ENCODE peak calls at places on chromosomes 3 and 15, in six cellular contexts. L is pancreas, B is body of pancreas, Q is HCT116, C is lower lobe of right lung, G is GM12878. W is an unnamed sample. For H3K36me3, the result is how much of the 10 kb centered on the place peaks cover.

GRCh38 chr3:63328386-63328785 is 50.3 kb downstream of the SYNPR start:
- ATAC-seq in L (no peak), B (no peak), Q (no peak), C (no peak), G (no peak), W (no peak)

GRCh38 chr15:45855210-45855906 is 220.5 kb downstream of the SQOR start:
- ATAC-seq in L (peak), B (peak), Q (no peak), C (peak), G (no peak), W (no peak)

GRCh38 chr3:159163656-159164055 is 361.8 kb downstream of the MFSD1 start:
- ATAC-seq in L (no peak), B (no peak), Q (peak), C (no peak), G (no peak), W (no peak)

GRCh38 chr3:151226088-151226563 is 23.1 kb upstream of the GPR171 start:
- ATAC-seq in L (no peak), B (no peak), Q (no peak), C (no peak), G (no peak), W (no peak)

GRCh38 chr3:32428092-32429068 is 36.7 kb downstream of the CMTM7 start:
- ATAC-seq in L (peak), B (no peak), Q (no peak), C (peak), G (peak), W (no peak)

GRCh38 chr15:73317651-73318462 is 50.9 kb downstream of the HCN4 start:
- ATAC-seq in L (no peak), B (no peak), Q (no peak), C (no peak), G (peak), W (no peak)

GRCh38 chr15:29470794-29471193 is 201.2 kb upstream of the NSMCE3 start:
- ATAC-seq in L (peak), B (peak), Q (no peak), C (peak), G (no peak), W (no peak)

GRCh38 chr15:69743091-69743490 is 290.5 kb downstream of the RPLP1 start:
- ATAC-seq in L (no peak), B (no peak), Q (no peak), C (no peak), G (no peak), W (no peak)

GRCh38 chr3:122754867-122755835 is 38.5 kb downstream of the HSPBAP1 start:
- ATAC-seq in L (peak), B (peak), Q (peak), C (peak), G (peak), W (peak)

GRCh38 chr3:127274200-127274599 is 13.6 kb downstream of the PRR20G start:
- ATAC-seq in L (no peak), B (no peak), Q (no peak), C (no peak), G (no peak), W (no peak)

GRCh38 chr15:44882499-44882968 is 74.0 kb upstream of the TERB2 start:
- ATAC-seq in L (no peak), B (no peak), Q (no peak), C (no peak), G (peak), W (no peak)

GRCh38 chr15:56045068-56045748 is 51.8 kb upstream of the NEDD4 start:
- ATAC-seq in L (no peak), B (no peak), Q (no peak), C (no peak), G (no peak), W (no peak)

GRCh38 chr15:81113861-81114261 is 20.2 kb upstream of the CFAP161 start:
- ATAC-seq in L (no peak), B (no peak), Q (no peak), C (no peak), G (no peak), W (no peak)

GRCh38 chr3:124903896-124904879 is 17.0 kb upstream of the ITGB5 start:
- ATAC-seq in L (no peak), B (no peak), Q (no peak), C (no peak), G (no peak), W (no peak)

GRCh38 chr15:66650433-66650832 is 51.6 kb upstream of the SMAD6 start:
- ATAC-seq in L (peak), B (no peak), Q (peak), C (peak), G (no peak), W (peak)

GRCh38 chr3:160330690-160331089 is 68.3 kb downstream of the IFT80 start:
- ATAC-seq in L (no peak), B (no peak), Q (no peak), C (no peak), G (no peak), W (no peak)

GRCh38 chr15:101233651-101234281 is 18.1 kb downstream of the CHSY1 start:
- ATAC-seq in L (no peak), B (no peak), Q (no peak), C (no peak), G (no peak), W (no peak)

GRCh38 chr3:179347108-179347382 is 464 bp upstream of the MFN1 start:
- ATAC-seq in L (no peak), B (no peak), Q (no peak), C (no peak), G (no peak), W (peak)

GRCh38 chr15:22989576-22990477 is 9.7 kb upstream of the CYFIP1 start:
- ATAC-seq in L (peak), B (peak), Q (peak), C (peak), G (no peak), W (no peak)

GRCh38 chr15:30904812-30905211 is 1.1 kb downstream of the FAN1 start:
- ATAC-seq in L (no peak), B (no peak), Q (no peak), C (no peak), G (no peak), W (no peak)

GRCh38 chr3:189588061-189588817 is 43.0 kb upstream of the TP63 start:
- ATAC-seq in L (no peak), B (no peak), Q (no peak), C (no peak), G (no peak), W (no peak)

GRCh38 chr3:134644731-134645514 is 5.9 kb downstream of the KY start:
- ATAC-seq in L (no peak), B (no peak), Q (no peak), C (no peak), G (peak), W (peak)

GRCh38 chr3:41247055-41247454 is 47.8 kb downstream of the CTNNB1 start:
- ATAC-seq in L (no peak), B (no peak), Q (no peak), C (no peak), G (no peak), W (no peak)

GRCh38 chr15:40832903-40833302 is 4.4 kb upstream of the PPP1R14D start:
- ATAC-seq in L (no peak), B (no peak), Q (peak), C (no peak), G (no peak), W (no peak)

GRCh38 chr15:89197503-89197971 is 23.8 kb downstream of the RLBP1 start:
- ATAC-seq in L (peak), B (peak), Q (peak), C (peak), G (no peak), W (no peak)

GRCh38 chr3:138629526-138629925 is 21.0 kb downstream of the FAIM start:
- ATAC-seq in L (no peak), B (no peak), Q (no peak), C (no peak), G (no peak), W (no peak)

GRCh38 chr3:156606729-156607128 is 51.8 kb upstream of the SSR3 start:
- ATAC-seq in L (peak), B (no peak), Q (no peak), C (peak), G (no peak), W (no peak)

GRCh38 chr3:8320711-8321458 is 180.7 kb upstream of the LMCD1 start:
- ATAC-seq in L (no peak), B (no peak), Q (no peak), C (no peak), G (no peak), W (no peak)

GRCh38 chr15:31387483-31388118 is 61.0 kb downstream of the KLF13 start:
- ATAC-seq in L (peak), B (peak), Q (no peak), C (peak), G (no peak), W (no peak)

GRCh38 chr3:194450341-194450740 is 36.5 kb downstream of the ATP13A3 start:
- ATAC-seq in L (peak), B (peak), Q (no peak), C (no peak), G (no peak), W (no peak)
- H3K36me3 ChIP-seq in L (under half), B (under half), Q (under half), C (half or more), G (under half), W (half or more)

DNA sequence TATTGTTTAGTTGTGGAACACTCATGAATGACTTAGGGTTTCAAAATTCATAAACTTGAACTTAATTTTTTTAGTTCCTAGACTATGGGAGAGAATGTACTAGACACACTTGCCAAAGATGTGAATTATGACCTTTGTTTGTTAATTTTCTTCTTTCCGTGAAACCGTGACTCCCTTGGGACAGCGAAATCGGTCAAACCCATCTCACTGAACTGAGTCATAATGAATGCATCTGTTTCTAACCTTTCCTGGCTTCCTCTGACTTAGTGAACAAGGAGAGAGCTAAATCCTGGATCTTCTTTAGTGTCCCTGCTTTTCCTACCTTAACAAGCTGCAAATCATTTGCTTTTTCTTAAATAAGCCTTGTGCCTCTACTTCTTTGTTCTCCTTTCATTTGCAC is 85.5 kb downstream of the LARS2 start:
- ATAC-seq in L (no peak), B (no peak), Q (no peak), C (no peak), G (no peak), W (no peak)
- H3K36me3 ChIP-seq in L (under half), B (under half), Q (under half), C (under half), G (under half), W (under half)

DNA sequence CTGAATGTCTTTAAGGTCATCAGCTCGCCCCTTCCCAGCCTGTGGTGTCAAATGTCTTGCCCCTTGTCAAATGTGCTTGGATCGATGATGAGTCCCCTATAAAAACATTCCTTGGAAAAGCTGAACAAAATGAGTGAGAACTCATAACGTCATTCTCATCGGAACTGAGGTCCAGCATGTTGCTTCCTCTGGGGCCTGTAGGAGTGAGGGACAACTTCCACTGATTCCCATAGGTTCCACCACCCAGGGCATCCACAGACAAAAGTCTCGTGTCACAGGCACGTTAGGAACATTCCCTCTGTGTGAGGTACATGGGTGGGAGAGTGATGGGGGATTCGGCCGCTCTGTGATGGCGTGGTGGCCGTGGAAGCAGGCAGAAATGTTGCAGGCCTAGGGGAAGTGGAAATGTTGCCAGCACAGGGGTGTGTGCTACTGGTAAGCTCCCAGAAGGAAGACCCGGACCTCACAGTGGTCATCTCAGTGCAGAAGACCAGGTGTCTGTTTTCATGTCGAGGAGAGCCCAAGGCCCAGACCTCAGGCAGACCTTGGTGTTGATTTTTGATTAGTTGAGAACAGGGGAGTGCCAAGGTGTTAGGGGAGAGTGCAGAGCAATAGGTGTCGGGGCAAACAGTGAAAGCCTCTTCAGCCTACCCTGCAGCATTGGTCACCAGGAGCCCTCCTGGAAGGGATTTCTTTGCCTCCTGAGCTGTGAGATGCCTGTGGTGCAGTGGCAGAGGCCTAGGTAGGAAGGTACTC is 96.8 kb downstream of the SNRPN start:
- ATAC-seq in L (no peak), B (no peak), Q (no peak), C (no peak), G (no peak), W (no peak)
- H3K36me3 ChIP-seq in L (under half), B (under half), Q (under half), C (under half), G (under half), W (under half)

DNA sequence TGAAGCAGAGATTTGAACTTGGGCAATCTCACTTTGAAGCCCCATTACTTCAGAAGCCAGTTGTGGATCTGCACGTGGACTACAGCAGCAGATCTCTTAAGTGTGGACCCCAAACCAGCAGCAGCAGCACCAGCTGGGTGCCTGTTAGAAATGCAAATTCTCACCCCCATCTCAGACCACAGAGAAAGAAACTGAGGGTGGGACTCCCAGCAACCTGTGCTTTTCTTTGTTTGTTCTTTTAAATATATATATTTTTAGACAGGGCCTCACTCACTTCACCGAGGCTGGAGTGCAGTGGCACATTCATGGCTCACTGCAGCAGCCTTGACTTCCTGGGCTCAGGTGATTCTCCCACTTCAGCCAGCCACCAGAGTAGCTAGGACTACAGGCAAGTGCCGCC is 53.2 kb downstream of the SLTM start:
- ATAC-seq in L (no peak), B (no peak), Q (no peak), C (no peak), G (peak), W (no peak)
- H3K36me3 ChIP-seq in L (under half), B (under half), Q (under half), C (half or more), G (under half), W (half or more)

DNA sequence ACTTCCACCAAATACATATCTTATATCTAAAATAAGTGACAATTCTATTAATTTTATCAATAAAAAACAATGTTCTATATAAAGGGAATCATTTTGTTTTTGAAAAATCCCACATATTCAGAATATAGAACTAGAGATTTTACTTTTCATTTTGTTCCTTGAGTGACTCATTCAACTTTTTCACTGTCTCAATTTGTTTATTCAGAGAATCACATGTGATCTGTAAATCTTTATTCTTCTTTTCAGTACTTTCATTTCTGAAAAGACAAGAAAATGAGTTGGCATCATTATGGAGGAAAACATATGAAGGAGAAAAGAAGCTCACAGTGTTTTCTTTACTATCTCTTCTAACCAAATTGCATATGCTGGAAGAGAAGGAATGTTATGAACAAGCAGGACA is 35.0 kb downstream of the CIP2A start:
- ATAC-seq in L (no peak), B (no peak), Q (no peak), C (no peak), G (no peak), W (no peak)
- H3K36me3 ChIP-seq in L (under half), B (under half), Q (under half), C (under half), G (under half), W (under half)

GRCh38 chr3:196645917-196646735 is 6.6 kb downstream of the NRROS start:
- ATAC-seq in L (no peak), B (no peak), Q (no peak), C (no peak), G (no peak), W (no peak)

GRCh38 chr3:196645091-196645490 is 5.6 kb downstream of the NRROS start:
- ATAC-seq in L (no peak), B (no peak), Q (no peak), C (no peak), G (no peak), W (no peak)

GRCh38 chr3:196641278-196642058 is 2.0 kb downstream of the NRROS start:
- ATAC-seq in L (no peak), B (no peak), Q (no peak), C (no peak), G (peak), W (no peak)

GRCh38 chr3:196643201-196643749 is 3.8 kb downstream of the NRROS start:
- ATAC-seq in L (no peak), B (no peak), Q (no peak), C (peak), G (peak), W (peak)

GRCh38 chr3:196643761-196644160 is 4.3 kb downstream of the NRROS start:
- ATAC-seq in L (no peak), B (no peak), Q (no peak), C (no peak), G (no peak), W (no peak)
- H3K36me3 ChIP-seq in L (under half), B (under half), Q (under half), C (under half), G (under half), W (under half)

GRCh38 chr3:185594073-185594472 is 8.0 kb downstream of the SENP2 start:
- ATAC-seq in L (no peak), B (no peak), Q (no peak), C (no peak), G (no peak), W (no peak)

GRCh38 chr3:185595520-185595919 is 9.4 kb downstream of the SENP2 start:
- ATAC-seq in L (no peak), B (no peak), Q (no peak), C (peak), G (peak), W (no peak)
- H3K36me3 ChIP-seq in L (under half), B (under half), Q (under half), C (half or more), G (under half), W (half or more)

W was measured in gastroesophageal sphincter.